ENCODE peak calls at places on chromosomes 6 and 20, in nine cellular contexts. Y, F, A, U, W, K, N, D and J are unnamed samples.

GRCh38 chr20:37385659-37386504 is 39.9 kb downstream of the SRC start:
- DNase-seq in F (no peak), U (peak; percentile 39), Y (no peak), W (no peak), D (no peak), K (no peak), N (no peak), A (no peak), J (no peak)

GRCh38 chr20:46307139-46307998 is 929 bp downstream of the CDH22 start:
- DNase-seq in F (peak; percentile 95), N (no peak), U (peak; percentile 81), W (peak; percentile 25), D (peak; percentile 54), A (peak; percentile 59), K (peak; percentile 76), Y (no peak), J (no peak)

GRCh38 chr20:9480066-9480465 is 34.3 kb upstream of the LAMP5 start:
- DNase-seq in A (no peak), Y (no peak), D (no peak), F (no peak), W (no peak), K (no peak), U (no peak), N (no peak), J (no peak)

GRCh38 chr20:61169870-61170269 is 82.2 kb upstream of the CDH4 start:
- DNase-seq in K (no peak), D (no peak), W (no peak), N (no peak), U (no peak), A (no peak), F (no peak), Y (no peak), J (no peak)

GRCh38 chr6:7108964-7109836 is 1.4 kb downstream of the RREB1 start:
- DNase-seq in D (peak; percentile 58), U (peak; percentile 67), K (peak; percentile 84), N (peak; percentile 59), F (no peak), W (peak; percentile 75), A (peak; percentile 71), Y (peak; percentile 19), J (no peak)

GRCh38 chr20:63688234-63689045 is 8.0 kb upstream of the TNFRSF6B start:
- DNase-seq in A (no peak), D (no peak), N (no peak), U (peak; percentile 59), Y (no peak), F (no peak), W (no peak), K (no peak), J (no peak)

GRCh38 chr6:95159557-95159956 is 417.8 kb upstream of the MANEA start:
- DNase-seq in W (no peak), U (no peak), A (no peak), N (no peak), F (no peak), K (no peak), D (no peak), Y (no peak), J (no peak)

GRCh38 chr20:57471496-57472210 is 53.3 kb downstream of the CTCFL start:
- DNase-seq in F (peak; percentile 65), K (no peak), Y (no peak), U (no peak), N (no peak), W (no peak), D (no peak), A (no peak), J (no peak)

GRCh38 chr6:53943410-53943809 is 148.6 kb downstream of the LRRC1 start:
- DNase-seq in Y (no peak), D (no peak), N (no peak), A (no peak), K (no peak), U (no peak), F (no peak), W (no peak), J (no peak)

GRCh38 chr6:86306210-86306609 is 631.1 kb upstream of the HTR1E start:
- DNase-seq in U (no peak), N (no peak), Y (no peak), D (no peak), K (no peak), F (no peak), W (no peak), A (no peak), J (no peak)

GRCh38 chr6:6699741-6700367 is 111.3 kb downstream of the LY86 start:
- DNase-seq in K (peak; percentile 93), N (peak; percentile 70), U (peak; percentile 75), F (no peak), W (peak; percentile 93), A (peak; percentile 86), D (peak; percentile 31), Y (peak; percentile 55), J (no peak)

GRCh38 chr6:145865175-145865574 is 50.6 kb upstream of the FBXO30 start:
- DNase-seq in F (peak; percentile 85), K (no peak), Y (no peak), A (no peak), W (no peak), N (no peak), U (no peak), D (no peak), J (no peak)

GRCh38 chr20:48295445-48295903 is 510.2 kb upstream of the SULF2 start:
- DNase-seq in K (peak; percentile 75), D (no peak), A (peak; percentile 98), U (no peak), F (no peak), W (peak; percentile 98), N (no peak), Y (no peak), J (no peak)

GRCh38 chr20:58017970-58018530 is 210.4 kb downstream of the ANKRD60 start:
- DNase-seq in W (no peak), D (no peak), U (no peak), Y (no peak), A (no peak), F (no peak), N (no peak), K (no peak), J (no peak)

GRCh38 chr20:17985388-17986018 is 16.7 kb downstream of the MGME1 start:
- DNase-seq in F (no peak), N (no peak), D (no peak), A (peak; percentile 60), Y (no peak), W (no peak), U (no peak), K (peak; percentile 68), J (no peak)

GRCh38 chr6:35248300-35248699 is 11.2 kb upstream of the ZNF76 start:
- DNase-seq in F (no peak), A (no peak), W (no peak), U (no peak), N (no peak), K (no peak), Y (no peak), D (no peak), J (no peak)

GRCh38 chr6:39892490-39893129 is 41.7 kb downstream of the MOCS1 start:
- DNase-seq in A (peak; percentile 44), K (peak; percentile 81), U (peak; percentile 81), F (peak; percentile 64), W (peak; percentile 54), N (no peak), D (no peak), Y (peak; percentile 18), J (no peak)

GRCh38 chr6:393391-394221 is 2.1 kb downstream of the IRF4 start:
- DNase-seq in A (no peak), K (no peak), Y (no peak), F (no peak), W (no peak), D (no peak), N (no peak), U (peak; percentile 42), J (no peak)

GRCh38 chr6:135870722-135871121 is 19.2 kb downstream of the PDE7B start:
- DNase-seq in W (peak; percentile 64), N (no peak), U (no peak), Y (no peak), D (no peak), A (peak; percentile 9), F (no peak), K (no peak), J (no peak)

GRCh38 chr6:11731423-11731822 is 47.2 kb downstream of the ADTRP start:
- DNase-seq in A (no peak), F (no peak), N (no peak), Y (no peak), U (no peak), W (no peak), K (peak; percentile 35), D (no peak), J (no peak)

GRCh38 chr20:63006611-63007471 is at the start of gene BHLHE23:
- DNase-seq in K (peak; percentile 35), F (no peak), W (no peak), N (no peak), A (no peak), Y (no peak), D (no peak), U (no peak), J (no peak)

GRCh38 chr20:32650545-32650944 is 23.2 kb downstream of the C20orf203 start:
- DNase-seq in U (no peak), N (no peak), F (no peak), K (peak; percentile 8), W (no peak), A (no peak), Y (no peak), D (no peak), J (no peak)

GRCh38 chr6:44057931-44058616 is 69.2 kb downstream of the MRPL14 start:
- DNase-seq in D (no peak), U (no peak), A (peak; percentile 39), K (no peak), N (no peak), F (no peak), W (peak; percentile 71), Y (no peak), J (no peak)
- H3K4me1 ChIP-seq in D (no peaks in the 10 kb centered on the region), U (peaks cover 57% of the 10 kb centered on the region), A (peaks cover 64% of the 10 kb centered on the region), K (peaks cover 25% of the 10 kb centered on the region), N (peaks cover 36% of the 10 kb centered on the region), F (no peaks in the 10 kb centered on the region), W (peaks cover 73% of the 10 kb centered on the region), Y (peaks cover 64% of the 10 kb centered on the region), J (peaks cover 51% of the 10 kb centered on the region)

DNA sequence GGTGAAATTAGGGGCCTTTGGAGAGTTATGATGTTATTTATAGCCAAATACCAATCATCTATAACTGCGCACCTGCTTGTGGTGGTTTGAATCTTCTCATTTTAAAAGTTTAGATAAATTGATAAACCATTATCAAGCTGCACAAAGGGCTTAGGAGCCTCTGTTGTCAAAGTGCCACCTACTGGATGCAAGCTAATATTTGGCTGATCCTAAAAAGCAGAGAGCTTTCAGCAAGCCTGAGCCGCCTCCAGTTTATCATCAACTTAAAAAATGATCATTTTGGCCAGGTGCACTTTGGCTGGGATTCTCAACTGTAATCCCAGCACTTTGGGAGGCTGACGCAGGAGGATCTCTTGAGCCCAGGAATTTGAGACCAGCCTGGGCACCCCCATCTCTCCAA is 58.5 kb upstream of the ATXN1 start:
- DNase-seq in A (peak; percentile 61), N (no peak), Y (no peak), D (no peak), F (no peak), K (no peak), W (peak; percentile 22), U (no peak), J (no peak)
- H3K9me3 ChIP-seq in A (no peaks in the 10 kb centered on the region), N (no peaks in the 10 kb centered on the region), Y (no peaks in the 10 kb centered on the region), D (no peaks in the 10 kb centered on the region), F (no peaks in the 10 kb centered on the region), K (no peaks in the 10 kb centered on the region), W (no peaks in the 10 kb centered on the region), U (no peaks in the 10 kb centered on the region), J (no peaks in the 10 kb centered on the region)

GRCh38 chr20:44642203-44643153 is 9.0 kb downstream of the ADA start:
- DNase-seq in A (peak; percentile 50), U (peak; percentile 81), Y (no peak), W (peak; percentile 91), F (no peak), N (peak; percentile 60), D (peak; percentile 75), K (peak; percentile 81), J (no peak)
- H3K4me3 ChIP-seq in A (no peak overlapping the region), U (peak overlapping the region; percentile 28), Y (peak overlapping the region; percentile 43), W (no peak overlapping the region), F (no peak overlapping the region), N (peak overlapping the region; percentile 11), D (no peak overlapping the region), K (no peak overlapping the region), J (peak overlapping the region; percentile 50)

GRCh38 chr20:2114106-2114505 is 12.5 kb downstream of the STK35 start:
- DNase-seq in Y (no peak), N (no peak), W (no peak), K (no peak), A (no peak), F (no peak), U (no peak), D (no peak), J (no peak)
- H3K4me1 ChIP-seq in Y (peaks cover 41% of the 10 kb centered on the region), N (peaks cover 14% of the 10 kb centered on the region), W (peaks cover 7% of the 10 kb centered on the region), K (peaks cover 8% of the 10 kb centered on the region), A (peaks cover 37% of the 10 kb centered on the region), F (peaks cover 1% of the 10 kb centered on the region), U (peaks cover 33% of the 10 kb centered on the region), D (peaks cover 9% of the 10 kb centered on the region), J (peaks cover 18% of the 10 kb centered on the region)